ENCODE peak calls at places on chromosomes 4 and X, in seven cellular contexts. One of them, this sample, is unnamed.
A peak's percentile ranks its signal among the peaks of the same experiment; 100 is the strongest.

GRCh38 chr4:70703695-70704332 is 15.5 kb downstream of the UTP3 start:
- DNase-seq in BE2C: no peak
- DNase-seq in dorsolateral prefrontal cortex: peak; percentile 13
- DNase-seq in CD4-positive, CD25-positive, alpha-beta regulatory T cell: no peak
- DNase-seq in AG09319: no peak
- DNase-seq in IMR-90: peak; percentile 83
- DNase-seq in effector memory CD4-positive, alpha-beta T cell: no peak
- DNase-seq in this sample: no peak

GRCh38 chr4:174273960-174274359 is 9.5 kb downstream of the FBXO8 start:
- DNase-seq in IMR-90: no peak
- DNase-seq in AG09319: no peak
- DNase-seq in CD4-positive, CD25-positive, alpha-beta regulatory T cell: no peak
- DNase-seq in effector memory CD4-positive, alpha-beta T cell: no peak
- DNase-seq in BE2C: peak; percentile 56
- DNase-seq in dorsolateral prefrontal cortex: no peak
- DNase-seq in this sample: no peak

GRCh38 chr4:76764251-76764650 is 133.7 kb downstream of the SOWAHB start:
- DNase-seq in effector memory CD4-positive, alpha-beta T cell: no peak
- DNase-seq in BE2C: no peak
- DNase-seq in IMR-90: peak; percentile 82
- DNase-seq in dorsolateral prefrontal cortex: no peak
- DNase-seq in AG09319: no peak
- DNase-seq in CD4-positive, CD25-positive, alpha-beta regulatory T cell: no peak
- DNase-seq in this sample: no peak

GRCh38 chrX:45743081-45743533 is 542.4 kb upstream of the DIPK2B start:
- DNase-seq in CD4-positive, CD25-positive, alpha-beta regulatory T cell: no peak
- DNase-seq in BE2C: no peak
- DNase-seq in AG09319: no peak
- DNase-seq in IMR-90: peak; percentile 75
- DNase-seq in dorsolateral prefrontal cortex: no peak
- DNase-seq in effector memory CD4-positive, alpha-beta T cell: no peak
- DNase-seq in this sample: no peak

GRCh38 chr4:165131247-165131832 is 18.7 kb upstream of the TMEM192 start:
- DNase-seq in IMR-90: peak; percentile 55
- DNase-seq in dorsolateral prefrontal cortex: peak; percentile 67
- DNase-seq in AG09319: peak; percentile 19
- DNase-seq in effector memory CD4-positive, alpha-beta T cell: peak; percentile 62
- DNase-seq in CD4-positive, CD25-positive, alpha-beta regulatory T cell: peak; percentile 71
- DNase-seq in BE2C: peak; percentile 63
- DNase-seq in this sample: peak; percentile 61

GRCh38 chrX:53717205-53717604 is 30.7 kb upstream of the HUWE1 start:
- DNase-seq in IMR-90: no peak
- DNase-seq in effector memory CD4-positive, alpha-beta T cell: no peak
- DNase-seq in dorsolateral prefrontal cortex: no peak
- DNase-seq in BE2C: no peak
- DNase-seq in AG09319: no peak
- DNase-seq in CD4-positive, CD25-positive, alpha-beta regulatory T cell: no peak
- DNase-seq in this sample: no peak

GRCh38 chr4:7854697-7855370 is 84.8 kb downstream of the AFAP1 start:
- DNase-seq in dorsolateral prefrontal cortex: no peak
- DNase-seq in IMR-90: no peak
- DNase-seq in BE2C: no peak
- DNase-seq in AG09319: no peak
- DNase-seq in CD4-positive, CD25-positive, alpha-beta regulatory T cell: peak; percentile 86
- DNase-seq in effector memory CD4-positive, alpha-beta T cell: peak; percentile 66
- DNase-seq in this sample: peak; percentile 25

GRCh38 chr4:186554485-186554884 is 882 bp downstream of the MTNR1A start:
- DNase-seq in effector memory CD4-positive, alpha-beta T cell: no peak
- DNase-seq in dorsolateral prefrontal cortex: peak; percentile 22
- DNase-seq in AG09319: no peak
- DNase-seq in IMR-90: no peak
- DNase-seq in BE2C: no peak
- DNase-seq in CD4-positive, CD25-positive, alpha-beta regulatory T cell: no peak
- DNase-seq in this sample: no peak

GRCh38 chr4:2462218-2462991 is 6.5 kb upstream of the RNF4 start:
- DNase-seq in effector memory CD4-positive, alpha-beta T cell: peak; percentile 52
- DNase-seq in dorsolateral prefrontal cortex: peak; percentile 80
- DNase-seq in IMR-90: peak; percentile 76
- DNase-seq in CD4-positive, CD25-positive, alpha-beta regulatory T cell: peak; percentile 70
- DNase-seq in BE2C: peak; percentile 86
- DNase-seq in AG09319: no peak
- DNase-seq in this sample: peak; percentile 72

GRCh38 chr4:113760852-113761681 is 471 bp downstream of the CAMK2D start:
- DNase-seq in dorsolateral prefrontal cortex: peak; percentile 63
- DNase-seq in effector memory CD4-positive, alpha-beta T cell: peak; percentile 43
- DNase-seq in CD4-positive, CD25-positive, alpha-beta regulatory T cell: peak; percentile 26
- DNase-seq in IMR-90: peak; percentile 71
- DNase-seq in BE2C: peak; percentile 73
- DNase-seq in AG09319: no peak
- DNase-seq in this sample: peak; percentile 47

GRCh38 chr4:140612356-140612755 is 43.6 kb upstream of the UCP1 start:
- DNase-seq in IMR-90: no peak
- DNase-seq in AG09319: no peak
- DNase-seq in dorsolateral prefrontal cortex: no peak
- DNase-seq in CD4-positive, CD25-positive, alpha-beta regulatory T cell: no peak
- DNase-seq in BE2C: no peak
- DNase-seq in effector memory CD4-positive, alpha-beta T cell: no peak
- DNase-seq in this sample: no peak

GRCh38 chr4:112735474-112735951 is 98.6 kb downstream of the LARP7 start:
- DNase-seq in effector memory CD4-positive, alpha-beta T cell: no peak
- DNase-seq in AG09319: no peak
- DNase-seq in IMR-90: no peak
- DNase-seq in BE2C: no peak
- DNase-seq in CD4-positive, CD25-positive, alpha-beta regulatory T cell: no peak
- DNase-seq in dorsolateral prefrontal cortex: no peak
- DNase-seq in this sample: no peak

GRCh38 chr4:143700420-143701352 is at the start of gene FREM3:
- DNase-seq in AG09319: no peak
- DNase-seq in BE2C: no peak
- DNase-seq in effector memory CD4-positive, alpha-beta T cell: no peak
- DNase-seq in CD4-positive, CD25-positive, alpha-beta regulatory T cell: peak; percentile 10
- DNase-seq in IMR-90: no peak
- DNase-seq in dorsolateral prefrontal cortex: no peak
- DNase-seq in this sample: no peak

GRCh38 chrX:46912098-46912672 is at the start of gene JADE3:
- DNase-seq in CD4-positive, CD25-positive, alpha-beta regulatory T cell: no peak
- DNase-seq in dorsolateral prefrontal cortex: peak; percentile 54
- DNase-seq in IMR-90: peak; percentile 56
- DNase-seq in effector memory CD4-positive, alpha-beta T cell: peak; percentile 20
- DNase-seq in AG09319: peak; percentile 7
- DNase-seq in BE2C: peak; percentile 81
- DNase-seq in this sample: peak; percentile 20

GRCh38 chr4:7547368-7548040 is 112.8 kb upstream of the PSAPL1 start:
- DNase-seq in AG09319: peak; percentile 56
- DNase-seq in CD4-positive, CD25-positive, alpha-beta regulatory T cell: no peak
- DNase-seq in BE2C: no peak
- DNase-seq in IMR-90: peak; percentile 13
- DNase-seq in dorsolateral prefrontal cortex: no peak
- DNase-seq in effector memory CD4-positive, alpha-beta T cell: no peak
- DNase-seq in this sample: no peak

GRCh38 chr4:152850377-152850776 is 70.6 kb downstream of the ARFIP1 start:
- DNase-seq in AG09319: no peak
- DNase-seq in BE2C: no peak
- DNase-seq in effector memory CD4-positive, alpha-beta T cell: no peak
- DNase-seq in IMR-90: peak; percentile 54
- DNase-seq in CD4-positive, CD25-positive, alpha-beta regulatory T cell: no peak
- DNase-seq in dorsolateral prefrontal cortex: no peak
- DNase-seq in this sample: no peak

GRCh38 chrX:36407886-36408285 is 488.4 kb downstream of the CFAP47 start:
- DNase-seq in CD4-positive, CD25-positive, alpha-beta regulatory T cell: no peak
- DNase-seq in dorsolateral prefrontal cortex: no peak
- DNase-seq in AG09319: no peak
- DNase-seq in IMR-90: no peak
- DNase-seq in effector memory CD4-positive, alpha-beta T cell: no peak
- DNase-seq in BE2C: no peak
- DNase-seq in this sample: no peak

GRCh38 chr4:125316391-125316780 is 1.6 kb downstream of the FAT4 start:
- DNase-seq in effector memory CD4-positive, alpha-beta T cell: no peak
- DNase-seq in AG09319: no peak
- DNase-seq in BE2C: peak; percentile 39
- DNase-seq in dorsolateral prefrontal cortex: no peak
- DNase-seq in IMR-90: no peak
- DNase-seq in CD4-positive, CD25-positive, alpha-beta regulatory T cell: no peak
- DNase-seq in this sample: peak; percentile 25

GRCh38 chrX:23883737-23884354 is 23.9 kb downstream of the APOO start:
- DNase-seq in dorsolateral prefrontal cortex: no peak
- DNase-seq in effector memory CD4-positive, alpha-beta T cell: no peak
- DNase-seq in IMR-90: peak; percentile 85
- DNase-seq in BE2C: no peak
- DNase-seq in CD4-positive, CD25-positive, alpha-beta regulatory T cell: no peak
- DNase-seq in AG09319: peak; percentile 18
- DNase-seq in this sample: no peak

GRCh38 chrX:136660896-136661295 is 12.9 kb downstream of the CD40LG start:
- DNase-seq in CD4-positive, CD25-positive, alpha-beta regulatory T cell: no peak
- DNase-seq in dorsolateral prefrontal cortex: no peak
- DNase-seq in IMR-90: no peak
- DNase-seq in AG09319: no peak
- DNase-seq in effector memory CD4-positive, alpha-beta T cell: no peak
- DNase-seq in BE2C: no peak
- DNase-seq in this sample: no peak

GRCh38 chrX:139448996-139449395 is 81.5 kb upstream of the F9 start:
- DNase-seq in effector memory CD4-positive, alpha-beta T cell: no peak
- DNase-seq in AG09319: no peak
- DNase-seq in CD4-positive, CD25-positive, alpha-beta regulatory T cell: no peak
- DNase-seq in IMR-90: no peak
- DNase-seq in dorsolateral prefrontal cortex: no peak
- DNase-seq in BE2C: no peak
- DNase-seq in this sample: no peak

GRCh38 chr4:164357957-164358356 is 396.0 kb upstream of the SMIM31 start:
- DNase-seq in AG09319: no peak
- DNase-seq in effector memory CD4-positive, alpha-beta T cell: no peak
- DNase-seq in IMR-90: peak; percentile 4
- DNase-seq in dorsolateral prefrontal cortex: no peak
- DNase-seq in BE2C: no peak
- DNase-seq in CD4-positive, CD25-positive, alpha-beta regulatory T cell: no peak
- DNase-seq in this sample: no peak